ENCODE peak calls at places on chromosome 13, in five cellular contexts. Y is SK-N-SH, T is K562, O is H1, B is HepG2. G is an unnamed sample.

GRCh38 chr13:78603240-78603947 is at the start of gene POU4F1:
- DNase-seq in Y (peak; percentile 90), T (peak; percentile 92), O (no peak), B (peak; percentile 72), G (peak; percentile 19)

GRCh38 chr13:29543230-29544215 is 52.0 kb downstream of the SLC7A1 start:
- DNase-seq in Y (no peak), T (peak; percentile 11), O (peak; percentile 13), B (peak; percentile 12), G (peak; percentile 44)

GRCh38 chr13:22047082-22047784 is 376.4 kb downstream of the FGF9 start:
- DNase-seq in Y (no peak), T (no peak), O (no peak), B (peak; percentile 30), G (no peak)

GRCh38 chr13:95481051-95481775 is 71.3 kb upstream of the CLDN10 start:
- DNase-seq in Y (no peak), T (no peak), O (no peak), B (no peak), G (no peak)

GRCh38 chr13:36681894-36682624 is 8.2 kb downstream of the SERTM1 start:
- DNase-seq in Y (no peak), T (no peak), O (no peak), B (no peak), G (no peak)

GRCh38 chr13:34078334-34078999 is 260.5 kb downstream of the RFC3 start:
- DNase-seq in Y (no peak), T (no peak), O (no peak), B (no peak), G (no peak)

GRCh38 chr13:31199849-31200635 is at the start of gene B3GLCT:
- DNase-seq in Y (peak; percentile 97), T (peak; percentile 78), O (peak; percentile 46), B (peak; percentile 57), G (no peak)

GRCh38 chr13:92346046-92346445 is 880.6 kb upstream of the GPC6 start:
- DNase-seq in Y (no peak), T (no peak), O (no peak), B (no peak), G (no peak)

GRCh38 chr13:86856996-86857395 is 814.2 kb upstream of the SLITRK5 start:
- DNase-seq in Y (no peak), T (no peak), O (no peak), B (peak; percentile 5), G (no peak)

GRCh38 chr13:54945978-54946377 is 1917.4 kb downstream of the OLFM4 start:
- DNase-seq in Y (no peak), T (no peak), O (no peak), B (no peak), G (no peak)

GRCh38 chr13:30696278-30697176 is 38.8 kb upstream of the ALOX5AP start:
- DNase-seq in Y (no peak), T (no peak), O (no peak), B (no peak), G (no peak)

GRCh38 chr13:31441804-31442487 is 242.2 kb downstream of the B3GLCT start:
- DNase-seq in Y (no peak), T (no peak), O (no peak), B (no peak), G (no peak)

GRCh38 chr13:26400545-26400944 is 146.6 kb downstream of the CDK8 start:
- DNase-seq in Y (no peak), T (no peak), O (no peak), B (no peak), G (no peak)

GRCh38 chr13:24083141-24083540 is 77.4 kb upstream of the SPATA13 start:
- DNase-seq in Y (no peak), T (no peak), O (no peak), B (no peak), G (no peak)

GRCh38 chr13:24220086-24220703 is 59.7 kb downstream of the SPATA13 start:
- DNase-seq in Y (peak; percentile 77), T (peak; percentile 38), O (no peak), B (peak; percentile 75), G (no peak)

GRCh38 chr13:29924482-29924884 is 74.1 kb upstream of the UBL3 start:
- DNase-seq in Y (no peak), T (no peak), O (no peak), B (peak; percentile 44), G (no peak)

GRCh38 chr13:94481966-94482365 is 2.5 kb upstream of the DCT start:
- DNase-seq in Y (no peak), T (no peak), O (no peak), B (peak; percentile 10), G (no peak)

GRCh38 chr13:74040200-74040599 is 94.0 kb downstream of the KLF12 start:
- DNase-seq in Y (peak; percentile 55), T (peak; percentile 15), O (peak; percentile 58), B (peak; percentile 49), G (no peak)

GRCh38 chr13:23510544-23510916 is 59.7 kb upstream of the TNFRSF19 start:
- DNase-seq in Y (no peak), T (no peak), O (no peak), B (no peak), G (no peak)

GRCh38 chr13:60788156-60788829 is 391.3 kb downstream of the TDRD3 start:
- DNase-seq in Y (no peak), T (no peak), O (no peak), B (no peak), G (no peak)

GRCh38 chr13:44197791-44198770 is 175.5 kb upstream of the SERP2 start:
- DNase-seq in Y (no peak), T (no peak), O (no peak), B (no peak), G (peak; percentile 34)

GRCh38 chr13:46605824-46606554 is 53.0 kb downstream of the LRCH1 start:
- DNase-seq in Y (no peak), T (no peak), O (no peak), B (no peak), G (peak; percentile 77)

GRCh38 chr13:44860427-44860826 is 128.8 kb downstream of the NUFIP1 start:
- DNase-seq in Y (no peak), T (no peak), O (no peak), B (no peak), G (no peak)

GRCh38 chr13:25943666-25944065 is 108.2 kb downstream of the SHISA2 start:
- DNase-seq in Y (no peak), T (no peak), O (no peak), B (peak; percentile 5), G (no peak)

GRCh38 chr13:24038846-24039330 is 121.6 kb upstream of the SPATA13 start:
- DNase-seq in Y (no peak), T (no peak), O (no peak), B (peak; percentile 22), G (no peak)

GRCh38 chr13:97300871-97301270 is 78.7 kb downstream of the MBNL2 start:
- DNase-seq in Y (peak; percentile 62), T (no peak), O (no peak), B (no peak), G (no peak)

GRCh38 chr13:97301382-97302095 is 79.4 kb downstream of the MBNL2 start:
- DNase-seq in Y (no peak), T (no peak), O (no peak), B (no peak), G (no peak)

GRCh38 chr13:97296740-97297139 is 74.6 kb downstream of the MBNL2 start:
- DNase-seq in Y (no peak), T (no peak), O (no peak), B (peak; percentile 37), G (no peak)

GRCh38 chr13:97295279-97296182 is 73.4 kb downstream of the MBNL2 start:
- DNase-seq in Y (no peak), T (peak; percentile 10), O (no peak), B (no peak), G (no peak)

GRCh38 chr13:97298816-97299215 is 76.7 kb downstream of the MBNL2 start:
- DNase-seq in Y (no peak), T (no peak), O (no peak), B (no peak), G (no peak)
- H3K79me2 ChIP-seq in Y (peaks cover 87% of the 10 kb centered on the region), T (peaks cover 28% of the 10 kb centered on the region), O (no peaks in the 10 kb centered on the region), B (peaks cover 95% of the 10 kb centered on the region), G (no peaks in the 10 kb centered on the region)

DNA sequence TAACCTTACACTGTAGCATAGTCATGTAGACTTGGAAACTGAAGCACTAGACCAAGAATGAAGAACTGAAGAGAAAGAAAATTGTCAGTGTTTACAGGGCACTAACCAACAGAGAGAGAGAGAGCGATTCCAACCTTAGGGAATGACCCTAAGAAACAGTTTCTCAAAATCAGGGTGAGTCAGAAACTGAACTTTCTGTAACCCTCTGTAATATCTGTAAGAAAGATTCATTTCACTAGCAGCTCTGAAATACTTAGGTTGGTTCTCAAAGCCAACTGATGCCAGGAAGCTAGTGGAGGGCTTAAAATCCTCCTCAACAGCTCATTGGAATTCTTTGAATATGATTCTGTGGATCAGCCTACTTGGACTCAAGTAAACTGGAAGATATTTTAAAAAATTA is 936.9 kb downstream of the EFNB2 start:
- DNase-seq in Y (no peak), T (no peak), O (no peak), B (no peak), G (no peak)
- TF ChIP-seq USF2 in Y (no peak), T (no peak), O (no peak), B (no peak), G (no peak)

DNA sequence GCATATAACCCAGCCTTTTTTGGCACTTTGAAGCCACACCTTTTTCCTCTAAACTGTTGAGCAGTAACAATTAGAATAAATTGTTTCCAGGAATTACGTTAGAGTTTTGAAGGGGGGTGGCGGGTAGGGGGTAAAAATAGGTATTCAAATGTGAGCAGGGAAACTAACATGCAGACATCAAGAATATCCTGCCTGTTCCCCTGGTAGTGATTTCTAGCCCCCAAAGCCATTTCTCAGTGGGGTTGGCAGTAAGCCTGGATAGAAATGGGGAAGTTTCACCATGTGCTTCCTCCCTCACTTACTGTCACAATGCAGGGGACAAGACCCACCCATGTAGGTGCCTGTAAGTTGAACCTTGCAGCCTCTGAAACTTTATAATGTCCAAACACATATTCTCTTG is 3.8 kb downstream of the DOCK9 start:
- DNase-seq in Y (no peak), T (no peak), O (no peak), B (no peak), G (no peak)
- H3K79me2 ChIP-seq in Y (peaks cover 13% of the 10 kb centered on the region), T (peaks cover 22% of the 10 kb centered on the region), O (no peaks in the 10 kb centered on the region), B (no peaks in the 10 kb centered on the region), G (no peaks in the 10 kb centered on the region)

DNA sequence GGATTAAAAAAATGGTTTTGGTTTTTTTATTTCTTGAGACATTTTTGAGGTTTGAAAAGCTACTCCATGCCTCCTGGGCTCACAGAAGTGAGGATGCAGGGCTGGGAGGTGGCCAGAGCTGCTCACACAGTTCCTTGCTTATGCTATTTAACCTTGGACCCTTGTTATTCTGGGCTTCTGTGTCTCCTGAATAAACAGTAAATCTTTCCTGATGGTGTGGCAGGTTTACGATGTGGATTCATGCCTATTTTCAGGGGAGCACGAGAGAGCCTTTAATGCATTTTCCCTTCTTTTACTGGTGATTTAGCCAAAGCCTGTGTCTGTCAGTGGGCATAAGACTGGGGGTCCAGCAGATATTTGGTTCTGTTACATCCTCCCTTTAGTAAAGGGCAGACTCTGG is 34.4 kb upstream of the PCDH8 start:
- DNase-seq in Y (no peak), T (no peak), O (no peak), B (no peak), G (no peak)
- TF ChIP-seq USF2 in Y (no peak), T (no peak), O (no peak), B (no peak), G (no peak)

GRCh38 chr13:113205428-113205931 is 3.0 kb downstream of the PCID2 start:
- DNase-seq in Y (no peak), T (no peak), O (no peak), B (no peak), G (no peak)

GRCh38 chr13:113202912-113203311 is 5.6 kb downstream of the PCID2 start:
- DNase-seq in Y (no peak), T (no peak), O (no peak), B (no peak), G (no peak)

GRCh38 chr13:113207890-113208423 is 512 bp downstream of the PCID2 start:
- DNase-seq in Y (no peak), T (no peak), O (no peak), B (peak; percentile 26), G (no peak)

GRCh38 chr13:113204378-113204734 is 4.1 kb downstream of the PCID2 start:
- DNase-seq in Y (no peak), T (no peak), O (no peak), B (no peak), G (no peak)

GRCh38 chr13:113203507-113204377 is 4.7 kb downstream of the PCID2 start:
- DNase-seq in Y (no peak), T (no peak), O (no peak), B (no peak), G (no peak)
- H3K79me2 ChIP-seq in Y (peaks cover 97% of the 10 kb centered on the region), T (peaks cover 89% of the 10 kb centered on the region), O (peaks cover 93% of the 10 kb centered on the region), B (peaks cover 91% of the 10 kb centered on the region), G (peaks cover 46% of the 10 kb centered on the region)

G was measured in GM12878.